ENCODE peak calls at places on chromosomes 5 and 9, in seven cellular contexts. One of them, this sample, is unnamed.

GRCh38 chr9:35177520-35177919 is 15.7 kb downstream of the UNC13B start:
- DNase-seq in natural killer cell: no peak
- DNase-seq in skeletal muscle cell: no peak
- DNase-seq in NCI-H2029 treated with DMSO at 0.1 percent for 48 hours: no peak
- DNase-seq in PC-3: peak
- DNase-seq in HuH-7.5: no peak
- DNase-seq in SW 1271: no peak
- DNase-seq in this sample: no peak

GRCh38 chr9:127365461-127365860 is 31.5 kb upstream of the SLC2A8 start:
- DNase-seq in natural killer cell: no peak
- DNase-seq in skeletal muscle cell: no peak
- DNase-seq in NCI-H2029 treated with DMSO at 0.1 percent for 48 hours: no peak
- DNase-seq in PC-3: no peak
- DNase-seq in HuH-7.5: no peak
- DNase-seq in SW 1271: no peak
- DNase-seq in this sample: no peak

GRCh38 chr5:178433273-178433775 is 156.9 kb downstream of the COL23A1 start:
- DNase-seq in natural killer cell: no peak
- DNase-seq in skeletal muscle cell: no peak
- DNase-seq in NCI-H2029 treated with DMSO at 0.1 percent for 48 hours: no peak
- DNase-seq in PC-3: no peak
- DNase-seq in HuH-7.5: no peak
- DNase-seq in SW 1271: no peak
- DNase-seq in this sample: no peak

GRCh38 chr5:171773106-171773505 is 12.5 kb upstream of the SMIM23 start:
- DNase-seq in natural killer cell: no peak
- DNase-seq in skeletal muscle cell: no peak
- DNase-seq in NCI-H2029 treated with DMSO at 0.1 percent for 48 hours: no peak
- DNase-seq in PC-3: no peak
- DNase-seq in HuH-7.5: no peak
- DNase-seq in SW 1271: no peak
- DNase-seq in this sample: no peak

GRCh38 chr5:8842906-8843590 is 702.8 kb downstream of the SEMA5A start:
- DNase-seq in natural killer cell: no peak
- DNase-seq in skeletal muscle cell: no peak
- DNase-seq in NCI-H2029 treated with DMSO at 0.1 percent for 48 hours: no peak
- DNase-seq in PC-3: peak
- DNase-seq in HuH-7.5: no peak
- DNase-seq in SW 1271: peak
- DNase-seq in this sample: peak

GRCh38 chr9:134065720-134066419 is 2.0 kb downstream of the BRD3 start:
- DNase-seq in natural killer cell: peak
- DNase-seq in skeletal muscle cell: peak
- DNase-seq in NCI-H2029 treated with DMSO at 0.1 percent for 48 hours: no peak
- DNase-seq in PC-3: peak
- DNase-seq in HuH-7.5: peak
- DNase-seq in SW 1271: no peak
- DNase-seq in this sample: peak

GRCh38 chr9:122656378-122656777 is 1.0 kb downstream of the OR1B1 start:
- DNase-seq in natural killer cell: no peak
- DNase-seq in skeletal muscle cell: no peak
- DNase-seq in NCI-H2029 treated with DMSO at 0.1 percent for 48 hours: no peak
- DNase-seq in PC-3: no peak
- DNase-seq in HuH-7.5: no peak
- DNase-seq in SW 1271: no peak
- DNase-seq in this sample: no peak

GRCh38 chr5:64301566-64301965 is 135.9 kb downstream of the RNF180 start:
- DNase-seq in natural killer cell: no peak
- DNase-seq in skeletal muscle cell: no peak
- DNase-seq in NCI-H2029 treated with DMSO at 0.1 percent for 48 hours: no peak
- DNase-seq in PC-3: peak
- DNase-seq in HuH-7.5: no peak
- DNase-seq in SW 1271: no peak
- DNase-seq in this sample: peak

GRCh38 chr5:95866431-95867063 is 44.0 kb upstream of the GLRX start:
- DNase-seq in natural killer cell: no peak
- DNase-seq in skeletal muscle cell: no peak
- DNase-seq in NCI-H2029 treated with DMSO at 0.1 percent for 48 hours: no peak
- DNase-seq in PC-3: no peak
- DNase-seq in HuH-7.5: no peak
- DNase-seq in SW 1271: no peak
- DNase-seq in this sample: no peak

GRCh38 chr5:148735301-148735700 is 81.0 kb upstream of the HTR4 start:
- DNase-seq in natural killer cell: no peak
- DNase-seq in skeletal muscle cell: no peak
- DNase-seq in NCI-H2029 treated with DMSO at 0.1 percent for 48 hours: peak
- DNase-seq in PC-3: peak
- DNase-seq in HuH-7.5: no peak
- DNase-seq in SW 1271: no peak
- DNase-seq in this sample: peak

GRCh38 chr5:72837524-72838096 is 21.1 kb downstream of the TNPO1 start:
- DNase-seq in natural killer cell: no peak
- DNase-seq in skeletal muscle cell: no peak
- DNase-seq in NCI-H2029 treated with DMSO at 0.1 percent for 48 hours: no peak
- DNase-seq in PC-3: no peak
- DNase-seq in HuH-7.5: no peak
- DNase-seq in SW 1271: no peak
- DNase-seq in this sample: no peak

GRCh38 chr5:153883829-153884228 is 154.9 kb downstream of the FAM114A2 start:
- DNase-seq in natural killer cell: no peak
- DNase-seq in skeletal muscle cell: peak
- DNase-seq in NCI-H2029 treated with DMSO at 0.1 percent for 48 hours: no peak
- DNase-seq in PC-3: no peak
- DNase-seq in HuH-7.5: no peak
- DNase-seq in SW 1271: no peak
- DNase-seq in this sample: peak

GRCh38 chr5:132019857-132020555 is 8.5 kb upstream of the ACSL6 start:
- DNase-seq in natural killer cell: peak
- DNase-seq in skeletal muscle cell: no peak
- DNase-seq in NCI-H2029 treated with DMSO at 0.1 percent for 48 hours: no peak
- DNase-seq in PC-3: no peak
- DNase-seq in HuH-7.5: no peak
- DNase-seq in SW 1271: no peak
- DNase-seq in this sample: no peak

GRCh38 chr9:101458955-101459631 is 23.5 kb upstream of the ALDOB start:
- DNase-seq in natural killer cell: no peak
- DNase-seq in skeletal muscle cell: peak
- DNase-seq in NCI-H2029 treated with DMSO at 0.1 percent for 48 hours: peak
- DNase-seq in PC-3: peak
- DNase-seq in HuH-7.5: peak
- DNase-seq in SW 1271: peak
- DNase-seq in this sample: peak

GRCh38 chr9:113523421-113524141 is 60.1 kb downstream of the RGS3 start:
- DNase-seq in natural killer cell: peak
- DNase-seq in skeletal muscle cell: peak
- DNase-seq in NCI-H2029 treated with DMSO at 0.1 percent for 48 hours: no peak
- DNase-seq in PC-3: no peak
- DNase-seq in HuH-7.5: no peak
- DNase-seq in SW 1271: no peak
- DNase-seq in this sample: peak

GRCh38 chr9:118896356-118897000 is 472.8 kb downstream of the BRINP1 start:
- DNase-seq in natural killer cell: no peak
- DNase-seq in skeletal muscle cell: no peak
- DNase-seq in NCI-H2029 treated with DMSO at 0.1 percent for 48 hours: peak
- DNase-seq in PC-3: no peak
- DNase-seq in HuH-7.5: no peak
- DNase-seq in SW 1271: no peak
- DNase-seq in this sample: no peak

GRCh38 chr9:133059623-133060022 is 2.2 kb upstream of the CEL start:
- DNase-seq in natural killer cell: no peak
- DNase-seq in skeletal muscle cell: no peak
- DNase-seq in NCI-H2029 treated with DMSO at 0.1 percent for 48 hours: no peak
- DNase-seq in PC-3: no peak
- DNase-seq in HuH-7.5: no peak
- DNase-seq in SW 1271: no peak
- DNase-seq in this sample: no peak

GRCh38 chr5:82986404-82986803 is 90.8 kb downstream of the TMEM167A start:
- DNase-seq in natural killer cell: no peak
- DNase-seq in skeletal muscle cell: no peak
- DNase-seq in NCI-H2029 treated with DMSO at 0.1 percent for 48 hours: no peak
- DNase-seq in PC-3: no peak
- DNase-seq in HuH-7.5: no peak
- DNase-seq in SW 1271: no peak
- DNase-seq in this sample: no peak

GRCh38 chr9:125844611-125845010 is 97.4 kb downstream of the PBX3 start:
- DNase-seq in natural killer cell: no peak
- DNase-seq in skeletal muscle cell: no peak
- DNase-seq in NCI-H2029 treated with DMSO at 0.1 percent for 48 hours: no peak
- DNase-seq in PC-3: no peak
- DNase-seq in HuH-7.5: no peak
- DNase-seq in SW 1271: no peak
- DNase-seq in this sample: no peak

GRCh38 chr9:16645970-16646369 is 224.5 kb downstream of the BNC2 start:
- DNase-seq in natural killer cell: no peak
- DNase-seq in skeletal muscle cell: no peak
- DNase-seq in NCI-H2029 treated with DMSO at 0.1 percent for 48 hours: no peak
- DNase-seq in PC-3: no peak
- DNase-seq in HuH-7.5: no peak
- DNase-seq in SW 1271: no peak
- DNase-seq in this sample: no peak

GRCh38 chr5:80935811-80936385 is 24.3 kb upstream of the RASGRF2 start:
- DNase-seq in natural killer cell: no peak
- DNase-seq in skeletal muscle cell: no peak
- DNase-seq in NCI-H2029 treated with DMSO at 0.1 percent for 48 hours: no peak
- DNase-seq in PC-3: peak
- DNase-seq in HuH-7.5: no peak
- DNase-seq in SW 1271: no peak
- DNase-seq in this sample: no peak

GRCh38 chr5:89847743-89848142 is 561.8 kb downstream of the CETN3 start:
- DNase-seq in natural killer cell: no peak
- DNase-seq in skeletal muscle cell: no peak
- DNase-seq in NCI-H2029 treated with DMSO at 0.1 percent for 48 hours: no peak
- DNase-seq in PC-3: peak
- DNase-seq in HuH-7.5: no peak
- DNase-seq in SW 1271: no peak
- DNase-seq in this sample: no peak

GRCh38 chr9:74498616-74499095 is 1.5 kb downstream of the RORB start:
- DNase-seq in natural killer cell: no peak
- DNase-seq in skeletal muscle cell: no peak
- DNase-seq in NCI-H2029 treated with DMSO at 0.1 percent for 48 hours: no peak
- DNase-seq in PC-3: no peak
- DNase-seq in HuH-7.5: no peak
- DNase-seq in SW 1271: no peak
- DNase-seq in this sample: no peak

GRCh38 chr5:137040641-137041340 is 458.3 kb downstream of the SPOCK1 start:
- DNase-seq in natural killer cell: no peak
- DNase-seq in skeletal muscle cell: no peak
- DNase-seq in NCI-H2029 treated with DMSO at 0.1 percent for 48 hours: no peak
- DNase-seq in PC-3: no peak
- DNase-seq in HuH-7.5: no peak
- DNase-seq in SW 1271: no peak
- DNase-seq in this sample: no peak

GRCh38 chr5:124742983-124743533 is 3.4 kb downstream of the ZNF608 start:
- DNase-seq in natural killer cell: no peak
- DNase-seq in skeletal muscle cell: no peak
- DNase-seq in NCI-H2029 treated with DMSO at 0.1 percent for 48 hours: no peak
- DNase-seq in PC-3: peak
- DNase-seq in HuH-7.5: no peak
- DNase-seq in SW 1271: no peak
- DNase-seq in this sample: peak

GRCh38 chr5:134649163-134649916 is 755 bp downstream of the SEC24A start:
- DNase-seq in natural killer cell: no peak
- DNase-seq in skeletal muscle cell: no peak
- DNase-seq in NCI-H2029 treated with DMSO at 0.1 percent for 48 hours: no peak
- DNase-seq in PC-3: no peak
- DNase-seq in HuH-7.5: no peak
- DNase-seq in SW 1271: peak
- DNase-seq in this sample: no peak

GRCh38 chr9:108934323-108934885 is at the start of gene ABITRAM:
- DNase-seq in natural killer cell: peak
- DNase-seq in skeletal muscle cell: peak
- DNase-seq in NCI-H2029 treated with DMSO at 0.1 percent for 48 hours: peak
- DNase-seq in PC-3: peak
- DNase-seq in HuH-7.5: peak
- DNase-seq in SW 1271: peak
- DNase-seq in this sample: no peak

GRCh38 chr9:124415852-124416484 is 726 bp upstream of the PSMB7 start:
- DNase-seq in natural killer cell: no peak
- DNase-seq in skeletal muscle cell: no peak
- DNase-seq in NCI-H2029 treated with DMSO at 0.1 percent for 48 hours: no peak
- DNase-seq in PC-3: no peak
- DNase-seq in HuH-7.5: no peak
- DNase-seq in SW 1271: no peak
- DNase-seq in this sample: no peak

This sample was measured in HT1080.